ENCODE peak calls at places on chromosomes 5 and 9, in six cellular contexts. D, C, G, Z, B and Y are unnamed samples.

GRCh38 chr5:103013933-103014552 is 105.9 kb downstream of the GIN1 start:
- DNase-seq in Z (no peak), D (no peak), B (no peak), G (no peak), C (no peak), Y (no peak)

GRCh38 chr9:6920040-6920439 is 162.3 kb downstream of the KDM4C start:
- DNase-seq in G (no peak), Z (no peak), B (no peak), D (no peak), C (no peak), Y (no peak)

GRCh38 chr9:135295556-135296300 is 183.9 kb upstream of the PPP1R26 start:
- DNase-seq in B (peak; percentile 40), G (no peak), C (peak; percentile 24), D (no peak), Z (no peak), Y (no peak)

GRCh38 chr9:22084336-22085035 is 75.4 kb upstream of the CDKN2B start:
- DNase-seq in B (no peak), Z (no peak), D (no peak), C (no peak), G (peak; percentile 95), Y (peak; percentile 57)

GRCh38 chr9:34335376-34335775 is 6.0 kb downstream of the NUDT2 start:
- DNase-seq in Z (no peak), G (no peak), B (no peak), C (no peak), D (no peak), Y (no peak)

GRCh38 chr9:129867138-129868032 is 32.1 kb downstream of the USP20 start:
- DNase-seq in D (no peak), G (no peak), C (no peak), B (peak; percentile 42), Z (no peak), Y (no peak)

GRCh38 chr9:131733601-131734061 is 6.2 kb downstream of the RAPGEF1 start:
- DNase-seq in G (peak; percentile 94), B (peak; percentile 44), Z (no peak), D (no peak), C (no peak), Y (peak; percentile 82)

GRCh38 chr5:132526290-132526973 is 16.9 kb downstream of the IL5 start:
- DNase-seq in B (peak; percentile 90), D (peak; percentile 46), C (no peak), Z (peak; percentile 64), G (peak; percentile 41), Y (no peak)

GRCh38 chr9:11551106-11551505 is 938.3 kb upstream of the PTPRD start:
- DNase-seq in Z (no peak), C (no peak), D (no peak), B (no peak), G (no peak), Y (no peak)

GRCh38 chr5:89769975-89770374 is 639.6 kb downstream of the CETN3 start:
- DNase-seq in C (no peak), B (no peak), G (peak; percentile 8), D (no peak), Z (no peak), Y (no peak)

GRCh38 chr5:54547711-54548250 is 30.2 kb downstream of the SNX18 start:
- DNase-seq in D (no peak), G (peak; percentile 87), C (no peak), Z (no peak), B (no peak), Y (peak; percentile 58)

DNA sequence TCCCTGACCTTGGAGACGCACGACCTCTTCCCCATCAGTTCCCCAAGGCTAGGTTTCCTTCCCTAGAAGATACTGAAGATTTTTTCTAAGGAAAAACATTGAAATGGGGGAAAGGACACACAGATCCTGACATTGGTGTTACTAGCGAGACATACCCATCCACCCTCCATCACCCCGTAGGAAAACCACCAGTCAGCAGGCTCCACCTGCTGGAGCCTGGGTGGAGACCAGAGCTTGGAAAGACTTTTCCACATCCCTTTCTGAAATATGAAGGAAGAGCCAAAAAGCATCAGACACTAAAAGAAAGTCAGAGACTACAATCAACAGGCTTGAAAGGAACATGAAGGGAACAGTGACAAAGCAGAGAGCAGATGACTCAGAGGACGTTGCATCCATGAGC is 638.0 kb downstream of the IRX1 start:
- DNase-seq in B (peak; percentile 35), G (no peak), D (no peak), C (no peak), Z (no peak), Y (no peak)
- TF ChIP-seq CTCF in B (peak; percentile 53), G (no peak), D (no peak), C (no peak), Z (no peak), Y (no peak)

GRCh38 chr5:37055383-37055990 is 178.9 kb downstream of the NIPBL start:
- DNase-seq in Z (no peak), D (no peak), G (no peak), C (no peak), B (no peak), Y (no peak)
- TF ChIP-seq CTCF in Z (no peak), D (no peak), G (no peak), C (no peak), B (no peak), Y (no peak)

DNA sequence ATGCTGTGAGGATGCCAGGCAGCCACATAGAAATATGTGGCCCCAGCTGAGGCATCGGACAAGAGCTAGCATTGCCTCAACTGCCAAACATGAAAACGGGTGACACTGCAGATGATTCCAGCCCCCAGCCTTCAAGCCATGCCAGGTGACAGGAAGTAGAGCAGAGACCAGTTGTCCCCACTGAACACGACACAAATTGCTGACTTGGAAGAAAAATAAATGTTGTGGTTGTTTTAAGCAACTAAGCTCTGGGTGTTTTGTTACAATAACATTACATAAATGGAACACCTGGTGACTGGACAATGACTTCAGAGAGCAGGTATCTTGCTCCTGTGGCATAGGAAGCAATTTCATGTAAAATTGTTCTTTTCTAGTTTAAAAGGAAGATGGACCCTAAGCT is 154.2 kb downstream of the KIF4B start:
- DNase-seq in D (no peak), C (no peak), B (no peak), Z (no peak), G (no peak), Y (no peak)
- TF ChIP-seq CTCF in D (no peak), C (no peak), B (no peak), Z (no peak), G (no peak), Y (no peak)

GRCh38 chr5:151283120-151283825 is 20.3 kb downstream of the SLC36A3 start:
- DNase-seq in C (no peak), Z (no peak), B (no peak), D (no peak), G (no peak), Y (no peak)

GRCh38 chr5:151285683-151286082 is 17.9 kb downstream of the SLC36A3 start:
- DNase-seq in C (no peak), Z (no peak), G (no peak), B (no peak), D (no peak), Y (no peak)

GRCh38 chr5:151281001-151281639 is 22.4 kb downstream of the SLC36A3 start:
- DNase-seq in B (no peak), Z (no peak), D (no peak), C (no peak), G (no peak), Y (no peak)

GRCh38 chr5:151286246-151286645 is 17.3 kb downstream of the SLC36A3 start:
- DNase-seq in D (no peak), C (no peak), Z (no peak), B (no peak), G (no peak), Y (no peak)

GRCh38 chr5:151284392-151284967 is 19.1 kb downstream of the SLC36A3 start:
- DNase-seq in B (peak; percentile 70), G (no peak), Z (peak; percentile 18), D (no peak), C (no peak), Y (no peak)
- TF ChIP-seq CTCF in B (peak; percentile 65), G (no peak), Z (peak; percentile 62), D (no peak), C (no peak), Y (no peak)

GRCh38 chr5:115309751-115310370 is 13.4 kb upstream of the CCDC112 start:
- DNase-seq in B (peak; percentile 66), Z (no peak), C (no peak), D (no peak), G (peak; percentile 52), Y (peak; percentile 12)
- TF ChIP-seq CTCF in B (peak; percentile 81), Z (peak; percentile 80), C (peak; percentile 48), D (peak; percentile 66), G (peak; percentile 71), Y (peak; percentile 46)

GRCh38 chr5:1134478-1134877 is 22.6 kb upstream of the SLC12A7 start:
- DNase-seq in D (no peak), C (no peak), G (no peak), Z (no peak), B (no peak), Y (no peak)
- TF ChIP-seq CTCF in D (no peak), C (no peak), G (no peak), Z (no peak), B (peak; percentile 15), Y (no peak)

DNA sequence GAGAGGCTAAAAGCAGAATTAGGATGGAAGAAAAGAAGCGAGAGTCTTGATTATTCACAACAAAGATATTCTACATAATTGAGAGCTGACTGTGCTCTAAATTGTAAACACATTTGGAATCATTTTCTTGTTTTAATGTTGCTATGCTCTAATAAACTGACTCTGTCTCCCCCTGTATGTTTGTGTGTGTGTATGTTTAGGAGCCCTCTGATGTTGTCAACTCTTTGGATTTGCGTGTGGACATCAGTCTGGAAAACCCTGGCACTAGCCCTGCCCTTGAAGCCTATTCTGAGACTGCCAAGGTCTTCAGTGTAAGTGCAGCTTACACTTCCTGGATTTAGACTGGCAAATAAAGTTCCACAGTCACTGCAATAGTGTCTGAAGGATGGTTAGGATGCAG is 37.8 kb downstream of the MOCS2 start:
- DNase-seq in Z (no peak), G (peak; percentile 85), D (no peak), B (no peak), C (no peak), Y (peak; percentile 74)
- TF ChIP-seq CTCF in Z (no peak), G (peak; percentile 56), D (no peak), B (no peak), C (no peak), Y (peak; percentile 46)

DNA sequence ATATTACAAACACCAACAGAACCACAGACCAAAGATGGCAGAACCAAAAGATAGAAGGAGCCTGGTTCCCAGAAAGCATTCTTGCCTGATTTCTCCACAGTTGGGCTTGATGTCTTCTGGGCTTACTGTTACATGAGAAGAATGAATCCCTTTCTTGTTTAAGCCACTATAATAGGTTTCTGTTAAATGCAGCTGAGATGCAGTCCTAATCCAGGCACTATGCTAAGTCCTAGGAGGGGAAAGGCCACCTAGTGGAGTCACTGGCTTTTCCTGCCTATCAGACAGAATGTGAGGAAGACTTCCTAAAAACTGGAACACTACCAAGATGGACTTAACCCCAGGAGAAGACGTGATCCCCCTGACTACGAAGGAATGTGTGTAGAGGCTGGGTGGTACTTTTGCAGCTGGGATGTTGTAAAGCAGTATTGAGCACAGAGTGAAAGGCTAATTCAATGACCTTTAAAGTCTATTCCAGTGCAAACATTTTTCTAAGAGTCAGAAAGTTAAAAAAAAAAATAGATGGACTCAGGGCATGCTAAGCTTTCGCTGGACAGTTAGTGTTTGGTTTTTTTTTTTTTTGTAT is 34.3 kb upstream of the FSD1L start:
- DNase-seq in D (no peak), G (peak; percentile 54), Z (no peak), B (peak; percentile 44), C (no peak), Y (peak; percentile 16)
- TF ChIP-seq CTCF in D (no peak), G (peak; percentile 63), Z (no peak), B (peak; percentile 48), C (no peak), Y (peak; percentile 54)